ENCODE peak calls at places on chromosomes 6 and 20, in six cellular contexts. M is H1, Z is HCT116, E is K562, G is HepG2, Q is GM12878. V is an unnamed sample.

GRCh38 chr6:143510991-143511891 is at the start of gene FUCA2:
- DNase-seq in M (peak), Z (peak), E (peak), G (peak), Q (peak), V (peak)

GRCh38 chr6:75204959-75205775 is 686 bp downstream of the COL12A1 start:
- DNase-seq in M (no peak), Z (no peak), E (no peak), G (no peak), Q (no peak), V (peak)

GRCh38 chr6:157652601-157653363 is 170.3 kb upstream of the SNX9 start:
- DNase-seq in M (no peak), Z (no peak), E (no peak), G (no peak), Q (no peak), V (no peak)

GRCh38 chr20:41287327-41287726 is 30.2 kb downstream of the ZHX3 start:
- DNase-seq in M (no peak), Z (no peak), E (no peak), G (no peak), Q (no peak), V (no peak)

GRCh38 chr6:72205500-72205899 is 319.1 kb downstream of the RIMS1 start:
- DNase-seq in M (no peak), Z (no peak), E (no peak), G (no peak), Q (no peak), V (no peak)

GRCh38 chr6:90483116-90483839 is 103.6 kb downstream of the MAP3K7 start:
- DNase-seq in M (no peak), Z (no peak), E (no peak), G (no peak), Q (no peak), V (no peak)

GRCh38 chr20:10558635-10559187 is 115.1 kb downstream of the JAG1 start:
- DNase-seq in M (no peak), Z (no peak), E (no peak), G (no peak), Q (peak), V (no peak)

GRCh38 chr6:109103942-109104341 is 8.6 kb downstream of the CEP57L1 start:
- DNase-seq in M (no peak), Z (no peak), E (no peak), G (no peak), Q (no peak), V (no peak)

GRCh38 chr6:148513145-148514071 is 170.8 kb downstream of the SASH1 start:
- DNase-seq in M (no peak), Z (no peak), E (no peak), G (no peak), Q (no peak), V (no peak)

DNA sequence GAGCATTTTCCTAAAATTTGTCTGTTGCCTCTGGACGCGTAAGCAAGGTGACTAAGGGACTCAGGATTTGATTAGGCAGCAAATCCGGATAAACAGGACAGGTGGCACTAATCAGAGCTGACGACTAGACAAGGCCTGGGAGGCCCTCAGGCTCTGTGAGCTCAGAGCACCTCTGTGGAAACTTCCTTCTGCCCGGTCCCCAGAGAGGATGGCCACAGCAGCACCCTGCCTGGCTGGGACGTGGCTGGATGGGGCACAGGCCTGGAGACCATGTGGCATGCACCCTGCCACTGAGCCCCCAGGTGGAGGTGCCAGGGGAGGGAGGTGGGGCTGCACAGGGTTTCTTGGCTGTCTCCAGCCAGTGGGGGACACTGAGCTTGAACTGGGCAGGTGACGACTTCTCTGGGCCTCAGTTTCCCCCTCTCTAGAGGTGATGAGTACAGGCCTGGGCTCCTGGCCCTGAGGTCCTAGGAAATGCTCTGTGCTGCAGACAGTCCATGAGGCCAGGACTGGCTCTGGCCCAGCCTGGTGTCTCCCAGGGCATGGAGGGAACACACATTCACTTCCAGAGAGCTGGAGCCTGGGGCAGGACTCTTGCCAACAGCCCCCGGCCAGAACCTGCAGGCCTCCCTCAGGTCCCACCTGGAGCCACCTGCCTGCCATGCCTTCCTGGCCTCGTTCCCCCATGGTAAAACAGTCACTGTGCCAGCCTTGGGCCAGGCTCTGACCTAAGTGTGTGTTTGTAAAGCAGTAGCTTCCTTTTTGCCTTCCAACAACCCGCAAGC is 39.7 kb upstream of the STX16 start:
- DNase-seq in M (no peak), Z (no peak), E (no peak), G (no peak), Q (no peak), V (no peak)
- TF ChIP-seq CTCF in M (no peak), Z (no peak), E (no peak), G (no peak), Q (no peak), V (no peak)

GRCh38 chr6:31718294-31718693 is 3.1 kb downstream of the LY6G6D start:
- DNase-seq in M (no peak), Z (peak), E (no peak), G (no peak), Q (no peak), V (no peak)
- TF ChIP-seq SP1 in M (peak), Z (peak), E (no peak), G (no peak), Q (no peak), V (no peak)

GRCh38 chr6:13687917-13688351 is 23.7 kb downstream of the RANBP9 start:
- DNase-seq in M (no peak), Z (no peak), E (no peak), G (no peak), Q (no peak), V (no peak)
- TF ChIP-seq CTCF in M (no peak), Z (no peak), E (no peak), G (no peak), Q (no peak), V (no peak)

DNA sequence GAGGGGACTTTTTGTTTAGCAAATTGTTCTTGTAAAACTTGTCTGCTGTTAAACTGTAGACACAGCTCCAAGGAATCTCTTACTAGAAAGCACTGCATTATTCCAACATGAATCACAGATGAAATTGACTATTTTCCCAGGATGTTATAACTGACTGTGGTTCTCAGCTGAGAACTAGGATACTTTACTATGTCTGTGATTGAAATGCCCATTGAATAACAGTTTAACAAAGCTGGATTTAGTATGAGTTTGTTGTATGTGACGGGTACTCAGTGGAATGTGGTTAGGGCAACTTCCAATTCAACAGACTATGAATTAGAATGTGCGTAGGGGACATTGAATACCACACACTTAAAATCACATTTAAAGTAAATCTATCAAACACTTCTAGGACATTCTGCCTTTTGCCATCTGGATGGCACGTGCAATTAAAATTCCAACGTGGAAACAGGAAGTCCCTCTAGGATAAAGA is 193.4 kb upstream of the PREP start:
- DNase-seq in M (no peak), Z (no peak), E (no peak), G (no peak), Q (no peak), V (no peak)
- TF ChIP-seq SP1 in M (no peak), Z (no peak), E (no peak), G (no peak), Q (no peak), V (no peak)

GRCh38 chr6:6494677-6495076 is 93.8 kb upstream of the LY86 start:
- DNase-seq in M (peak), Z (peak), E (peak), G (peak), Q (peak), V (peak)
- TF ChIP-seq CTCF in M (peak), Z (peak), E (peak), G (peak), Q (peak), V (peak)

GRCh38 chr20:32672982-32673727 is 586 bp downstream of the C20orf203 start:
- DNase-seq in M (no peak), Z (no peak), E (no peak), G (no peak), Q (no peak), V (peak)
- TF ChIP-seq SP1 in M (no peak), Z (no peak), E (no peak), G (no peak), Q (peak), V (no peak)

GRCh38 chr20:51452734-51453133 is 89.8 kb downstream of the NFATC2 start:
- DNase-seq in M (no peak), Z (no peak), E (no peak), G (no peak), Q (no peak), V (no peak)

GRCh38 chr20:51456511-51457280 is 85.8 kb downstream of the NFATC2 start:
- DNase-seq in M (no peak), Z (peak), E (peak), G (peak), Q (no peak), V (peak)

GRCh38 chr20:51451484-51451883 is 91.0 kb downstream of the NFATC2 start:
- DNase-seq in M (no peak), Z (no peak), E (no peak), G (no peak), Q (no peak), V (no peak)

GRCh38 chr20:51452091-51452613 is 90.4 kb downstream of the NFATC2 start:
- DNase-seq in M (no peak), Z (no peak), E (no peak), G (no peak), Q (no peak), V (no peak)

DNA sequence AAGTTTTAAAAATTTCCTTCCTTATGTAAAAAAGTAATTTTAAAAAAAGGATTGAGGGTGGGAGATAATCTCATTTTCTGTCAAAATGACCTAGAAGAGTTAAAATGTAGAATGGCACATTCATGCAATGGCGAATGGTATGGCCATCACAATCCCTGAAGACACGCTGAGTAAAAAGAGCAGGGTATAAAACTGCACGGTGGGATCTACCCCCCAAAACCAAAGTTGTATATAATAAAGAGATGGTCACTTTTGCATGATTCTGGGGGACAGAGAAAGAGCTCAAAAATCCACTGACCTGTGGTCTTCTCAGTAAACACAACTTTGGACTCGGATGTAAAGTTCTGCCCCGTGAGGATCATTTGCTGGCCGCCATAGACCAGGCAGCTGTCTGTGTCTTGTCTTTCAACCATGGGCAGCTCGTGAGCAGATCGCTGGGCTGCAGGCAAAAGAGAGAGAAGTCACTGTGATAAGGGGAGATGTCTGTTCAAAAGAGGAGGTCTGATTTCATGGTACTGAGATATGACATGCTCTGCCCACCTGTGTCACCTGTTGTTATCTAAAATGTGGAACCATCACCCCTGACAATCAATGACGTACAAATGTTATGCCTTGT is 88.2 kb downstream of the NFATC2 start:
- DNase-seq in M (no peak), Z (no peak), E (no peak), G (no peak), Q (no peak), V (no peak)
- TF ChIP-seq CTCF in M (no peak), Z (no peak), E (no peak), G (no peak), Q (no peak), V (no peak)

GRCh38 chr20:63739129-63740069 is at the start of gene SLC2A4RG:
- DNase-seq in M (no peak), Z (no peak), E (peak), G (peak), Q (no peak), V (peak)
- TF ChIP-seq SP1 in M (no peak), Z (no peak), E (no peak), G (peak), Q (no peak), V (peak)

DNA sequence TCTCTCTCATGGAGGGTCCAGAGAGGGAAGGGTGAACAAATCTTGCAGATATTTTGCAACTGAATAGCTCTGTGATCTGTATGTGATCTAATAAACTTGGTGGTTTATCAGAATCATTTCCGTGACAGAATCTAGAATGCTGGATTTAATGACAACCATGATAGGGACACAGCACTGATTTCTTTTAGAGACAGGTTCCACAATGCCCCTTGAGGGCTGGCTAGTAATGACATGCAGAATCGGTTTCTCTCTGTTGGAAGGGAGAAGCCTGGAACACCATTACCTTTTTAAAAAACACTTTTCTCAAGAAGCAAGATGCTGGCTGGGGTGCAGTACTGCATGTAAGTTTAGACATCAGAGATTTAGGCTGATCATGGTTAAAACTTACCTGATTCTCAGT is 313.4 kb downstream of the CDH26 start:
- DNase-seq in M (no peak), Z (no peak), E (no peak), G (no peak), Q (no peak), V (peak)
- TF ChIP-seq CTCF in M (no peak), Z (no peak), E (no peak), G (no peak), Q (no peak), V (no peak)

V was measured in WTC11.